ENCODE peak calls at places on chromosomes 12 and 14, in seven cellular contexts. M, T, Y, P, D, S and R are unnamed samples.
A peak's percentile ranks its signal among the peaks of the same experiment; 100 is the strongest.

GRCh38 chr12:117583677-117584076 is 222.3 kb upstream of the NOS1 start:
- DNase-seq in M (no peak), T (no peak), Y (no peak), P (no peak), D (no peak), S (no peak), R (no peak)

GRCh38 chr14:31934767-31935266 is 142.3 kb upstream of the ARHGAP5 start:
- DNase-seq in M (no peak), T (no peak), Y (no peak), P (no peak), D (no peak), S (no peak), R (peak; percentile 78)

GRCh38 chr14:99024926-99025325 is 247.1 kb downstream of the BCL11B start:
- DNase-seq in M (no peak), T (no peak), Y (no peak), P (no peak), D (no peak), S (no peak), R (no peak)

GRCh38 chr14:88493392-88494185 is 61.2 kb downstream of the PTPN21 start:
- DNase-seq in M (no peak), T (no peak), Y (no peak), P (no peak), D (no peak), S (no peak), R (no peak)

GRCh38 chr14:67943947-67944346 is 124.4 kb downstream of the RAD51B start:
- DNase-seq in M (peak; percentile 88), T (peak; percentile 78), Y (peak; percentile 12), P (peak; percentile 80), D (peak; percentile 59), S (peak; percentile 94), R (peak; percentile 95)

GRCh38 chr14:100714205-100714781 is 12.4 kb upstream of the DLK1 start:
- DNase-seq in M (no peak), T (no peak), Y (no peak), P (peak; percentile 80), D (no peak), S (no peak), R (no peak)

GRCh38 chr14:52835122-52835903 is 43.9 kb upstream of the GNPNAT1 start:
- DNase-seq in M (no peak), T (no peak), Y (no peak), P (no peak), D (no peak), S (no peak), R (peak; percentile 78)

GRCh38 chr12:123062682-123063426 is 82.4 kb downstream of the ARL6IP4 start:
- DNase-seq in M (no peak), T (peak; percentile 57), Y (peak; percentile 53), P (peak; percentile 37), D (peak; percentile 64), S (no peak), R (peak; percentile 88)

GRCh38 chr12:2460051-2460450 is 334.7 kb upstream of the FKBP4 start:
- DNase-seq in M (no peak), T (no peak), Y (no peak), P (no peak), D (no peak), S (peak; percentile 43), R (no peak)

GRCh38 chr14:45251912-45252311 is 1.1 kb downstream of the MIS18BP1 start:
- DNase-seq in M (no peak), T (no peak), Y (no peak), P (peak; percentile 85), D (no peak), S (no peak), R (peak; percentile 61)

GRCh38 chr12:44287545-44287944 is 451.7 kb downstream of the TMEM117 start:
- DNase-seq in M (no peak), T (no peak), Y (no peak), P (no peak), D (no peak), S (no peak), R (no peak)

GRCh38 chr12:116601524-116601923 is 42.3 kb downstream of the MAP1LC3B2 start:
- DNase-seq in M (no peak), T (no peak), Y (no peak), P (no peak), D (no peak), S (no peak), R (no peak)

GRCh38 chr12:108515916-108516315 is 839 bp downstream of the FICD start:
- DNase-seq in M (no peak), T (no peak), Y (no peak), P (peak; percentile 18), D (no peak), S (no peak), R (no peak)

DNA sequence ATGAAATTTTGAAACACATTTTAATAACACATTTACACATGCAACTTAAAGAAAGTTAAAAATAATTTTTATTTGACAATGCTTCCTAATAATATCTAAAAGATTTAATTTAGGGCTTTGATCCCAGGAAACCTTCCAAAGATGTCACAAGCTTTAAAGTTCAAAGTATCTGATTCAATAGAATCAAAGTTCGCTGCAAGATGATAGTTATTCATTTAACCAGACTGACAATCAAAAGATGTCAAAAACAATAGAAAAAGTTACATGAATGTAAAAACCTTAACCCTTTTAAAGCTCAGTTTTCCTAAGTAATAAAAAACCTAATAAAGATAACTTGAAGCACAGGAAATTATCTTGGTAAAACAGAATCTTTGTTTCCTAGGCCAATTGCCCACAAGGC is 67.7 kb downstream of the SDR9C7 start:
- DNase-seq in M (no peak), T (no peak), Y (no peak), P (no peak), D (no peak), S (no peak), R (no peak)
- TF ChIP-seq CTCF in M (no peak), T (no peak), Y (no peak), P (no peak), D (no peak), S (no peak), R (no peak)

GRCh38 chr12:22047495-22047894 is 1.5 kb downstream of the CMAS start:
- DNase-seq in M (no peak), T (no peak), Y (no peak), P (no peak), D (no peak), S (no peak), R (no peak)
- H3K4me3 ChIP-seq in M (peak overlapping the region; percentile 90), T (peak overlapping the region; percentile 99), Y (peak overlapping the region; percentile 92), P (peak overlapping the region; percentile 98), D (peak overlapping the region; percentile 94), S (no peak overlapping the region), R (no peak overlapping the region)

DNA sequence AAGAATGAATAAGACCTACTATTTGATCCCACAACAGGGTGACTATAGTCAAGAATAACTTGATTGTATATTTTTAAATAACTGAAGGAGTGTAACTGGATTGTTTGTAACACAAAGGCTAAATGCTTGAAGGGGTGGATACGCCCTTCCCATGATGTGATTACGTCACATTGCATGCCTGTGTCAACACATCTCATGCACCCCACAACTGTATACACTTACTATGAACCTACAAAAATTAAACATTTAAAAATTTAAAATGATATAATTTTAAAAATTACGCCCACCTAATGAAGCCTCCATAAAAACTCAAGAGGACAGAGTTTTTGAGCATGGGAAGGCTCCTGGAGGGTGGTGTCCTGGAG is 94.5 kb downstream of the SCARB1 start:
- DNase-seq in M (no peak), T (no peak), Y (no peak), P (no peak), D (no peak), S (no peak), R (peak; percentile 62)
- TF ChIP-seq CTCF in M (no peak), T (no peak), Y (no peak), P (no peak), D (no peak), S (no peak), R (no peak)

GRCh38 chr14:61749264-61749663 is 13.0 kb upstream of the SNAPC1 start:
- DNase-seq in M (no peak), T (no peak), Y (no peak), P (no peak), D (no peak), S (no peak), R (no peak)
- H3K4me3 ChIP-seq in M (no peak overlapping the region), T (no peak overlapping the region), Y (peak overlapping the region; percentile 78), P (peak overlapping the region; percentile 69), D (peak overlapping the region; percentile 56), S (no peak overlapping the region), R (no peak overlapping the region)

GRCh38 chr14:106606936-106607335 is 1080.6 kb downstream of the TMEM121 start:
- DNase-seq in M (no peak), T (no peak), Y (no peak), P (no peak), D (no peak), S (no peak), R (no peak)

GRCh38 chr14:106610691-106611090 is 1084.3 kb downstream of the TMEM121 start:
- DNase-seq in M (no peak), T (no peak), Y (no peak), P (no peak), D (no peak), S (no peak), R (no peak)

DNA sequence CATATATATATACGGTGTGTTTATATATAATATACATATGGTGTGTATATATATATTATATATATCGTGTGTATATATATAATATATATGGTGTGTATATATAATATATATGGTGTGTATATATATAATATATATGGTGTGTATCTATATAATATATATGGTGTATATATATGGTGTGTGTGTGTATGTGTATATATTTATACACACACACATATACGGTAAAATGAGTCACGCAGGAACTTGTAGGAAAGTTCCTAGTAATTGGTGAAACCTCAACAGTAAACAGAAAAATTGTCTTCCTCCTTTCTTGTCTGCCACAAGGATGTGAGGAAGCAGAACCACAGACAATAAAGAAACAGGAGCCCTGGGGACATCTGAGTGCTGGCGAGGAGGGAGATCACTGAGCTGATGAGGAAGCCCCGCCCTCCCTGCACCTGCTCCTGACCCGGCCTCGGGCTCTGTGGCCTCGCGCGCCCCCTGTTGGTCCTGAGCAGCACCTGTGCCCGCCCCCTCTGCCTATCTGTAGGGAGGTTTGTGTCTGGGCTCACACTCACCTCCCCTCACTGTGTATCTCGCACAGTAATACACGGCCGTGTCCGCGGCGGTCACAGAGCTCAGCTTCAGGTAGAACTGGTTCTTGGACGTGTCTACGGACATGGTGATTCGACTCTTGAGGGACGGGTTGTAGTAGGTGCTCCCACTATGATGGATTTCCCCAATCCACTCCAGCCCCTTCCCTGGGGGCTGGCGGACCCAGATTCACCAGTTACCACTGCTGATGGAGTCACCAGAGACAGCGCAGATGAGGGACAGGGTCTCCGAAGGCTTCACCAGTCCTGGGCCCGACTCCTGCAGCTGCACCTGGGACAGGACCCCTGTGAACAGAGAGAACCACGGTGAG is 1079.4 kb downstream of the TMEM121 start:
- DNase-seq in M (no peak), T (no peak), Y (no peak), P (peak; percentile 81), D (peak; percentile 71), S (no peak), R (no peak)
- TF ChIP-seq CTCF in M (peak; percentile 4), T (no peak), Y (no peak), P (peak; percentile 68), D (no peak), S (no peak), R (no peak)